ENCODE peak calls at places on chromosomes 7 and 10, in seven cellular contexts. One of them, this sample, is unnamed.

GRCh38 chr7:55250313-55250712 is 114.8 kb upstream of the LANCL2 start:
- DNase-seq in endothelial cell of umbilical vein: peak
- DNase-seq in prostate gland: no peak
- DNase-seq in transverse colon: peak
- DNase-seq in breast epithelium: no peak
- DNase-seq in HCT116: peak
- DNase-seq in stomach: peak
- DNase-seq in this sample: no peak

GRCh38 chr7:156640949-156641485 is 443 bp downstream of the RNF32 start:
- DNase-seq in endothelial cell of umbilical vein: no peak
- DNase-seq in prostate gland: peak
- DNase-seq in transverse colon: peak
- DNase-seq in breast epithelium: no peak
- DNase-seq in HCT116: peak
- DNase-seq in stomach: peak
- DNase-seq in this sample: no peak

GRCh38 chr7:64504581-64505120 is 58.2 kb downstream of the ZNF680 start:
- DNase-seq in endothelial cell of umbilical vein: no peak
- DNase-seq in prostate gland: no peak
- DNase-seq in transverse colon: no peak
- DNase-seq in breast epithelium: no peak
- DNase-seq in HCT116: no peak
- DNase-seq in stomach: no peak
- DNase-seq in this sample: no peak

GRCh38 chr7:2519119-2519930 is at the start of gene LFNG:
- DNase-seq in endothelial cell of umbilical vein: peak
- DNase-seq in prostate gland: peak
- DNase-seq in transverse colon: peak
- DNase-seq in breast epithelium: peak
- DNase-seq in HCT116: peak
- DNase-seq in stomach: peak
- DNase-seq in this sample: peak

GRCh38 chr7:124667312-124667711 is 98.3 kb downstream of the GPR37 start:
- DNase-seq in endothelial cell of umbilical vein: no peak
- DNase-seq in prostate gland: no peak
- DNase-seq in transverse colon: no peak
- DNase-seq in breast epithelium: no peak
- DNase-seq in HCT116: no peak
- DNase-seq in stomach: no peak
- DNase-seq in this sample: no peak

GRCh38 chr7:140390466-140391190 is 7.7 kb downstream of the SLC37A3 start:
- DNase-seq in endothelial cell of umbilical vein: no peak
- DNase-seq in prostate gland: no peak
- DNase-seq in transverse colon: no peak
- DNase-seq in breast epithelium: no peak
- DNase-seq in HCT116: no peak
- DNase-seq in stomach: no peak
- DNase-seq in this sample: peak

GRCh38 chr7:138842111-138842510 is 44.1 kb upstream of the ATP6V0A4 start:
- DNase-seq in endothelial cell of umbilical vein: no peak
- DNase-seq in prostate gland: no peak
- DNase-seq in transverse colon: no peak
- DNase-seq in breast epithelium: no peak
- DNase-seq in HCT116: no peak
- DNase-seq in stomach: no peak
- DNase-seq in this sample: no peak

GRCh38 chr10:71805776-71806705 is 32.7 kb upstream of the VSIR start:
- DNase-seq in endothelial cell of umbilical vein: no peak
- DNase-seq in prostate gland: no peak
- DNase-seq in transverse colon: peak
- DNase-seq in breast epithelium: no peak
- DNase-seq in HCT116: peak
- DNase-seq in stomach: peak
- DNase-seq in this sample: peak

GRCh38 chr7:36916619-36917018 is 192.3 kb upstream of the AOAH start:
- DNase-seq in endothelial cell of umbilical vein: no peak
- DNase-seq in prostate gland: no peak
- DNase-seq in transverse colon: no peak
- DNase-seq in breast epithelium: no peak
- DNase-seq in HCT116: no peak
- DNase-seq in stomach: no peak
- DNase-seq in this sample: no peak

GRCh38 chr10:48473704-48474103 is 131.2 kb downstream of the ARHGAP22 start:
- DNase-seq in endothelial cell of umbilical vein: no peak
- DNase-seq in prostate gland: no peak
- DNase-seq in transverse colon: no peak
- DNase-seq in breast epithelium: peak
- DNase-seq in HCT116: no peak
- DNase-seq in stomach: peak
- DNase-seq in this sample: no peak

GRCh38 chr10:93406367-93407145 is 75.6 kb downstream of the MYOF start:
- DNase-seq in endothelial cell of umbilical vein: peak
- DNase-seq in prostate gland: no peak
- DNase-seq in transverse colon: no peak
- DNase-seq in breast epithelium: peak
- DNase-seq in HCT116: no peak
- DNase-seq in stomach: no peak
- DNase-seq in this sample: no peak

GRCh38 chr10:104406715-104407517 is 53.3 kb downstream of the CFAP58 start:
- DNase-seq in endothelial cell of umbilical vein: peak
- DNase-seq in prostate gland: peak
- DNase-seq in transverse colon: no peak
- DNase-seq in breast epithelium: no peak
- DNase-seq in HCT116: peak
- DNase-seq in stomach: no peak
- DNase-seq in this sample: no peak

GRCh38 chr10:126110434-126110833 is 214.1 kb downstream of the FANK1 start:
- DNase-seq in endothelial cell of umbilical vein: no peak
- DNase-seq in prostate gland: no peak
- DNase-seq in transverse colon: no peak
- DNase-seq in breast epithelium: no peak
- DNase-seq in HCT116: no peak
- DNase-seq in stomach: no peak
- DNase-seq in this sample: no peak

GRCh38 chr10:61901829-61902447 is 439 bp downstream of the ARID5B start:
- DNase-seq in endothelial cell of umbilical vein: no peak
- DNase-seq in prostate gland: no peak
- DNase-seq in transverse colon: peak
- DNase-seq in breast epithelium: no peak
- DNase-seq in HCT116: no peak
- DNase-seq in stomach: no peak
- DNase-seq in this sample: no peak

GRCh38 chr7:30751696-30752273 is at the start of gene INMT:
- DNase-seq in endothelial cell of umbilical vein: no peak
- DNase-seq in prostate gland: peak
- DNase-seq in transverse colon: no peak
- DNase-seq in breast epithelium: no peak
- DNase-seq in HCT116: no peak
- DNase-seq in stomach: no peak
- DNase-seq in this sample: no peak

DNA sequence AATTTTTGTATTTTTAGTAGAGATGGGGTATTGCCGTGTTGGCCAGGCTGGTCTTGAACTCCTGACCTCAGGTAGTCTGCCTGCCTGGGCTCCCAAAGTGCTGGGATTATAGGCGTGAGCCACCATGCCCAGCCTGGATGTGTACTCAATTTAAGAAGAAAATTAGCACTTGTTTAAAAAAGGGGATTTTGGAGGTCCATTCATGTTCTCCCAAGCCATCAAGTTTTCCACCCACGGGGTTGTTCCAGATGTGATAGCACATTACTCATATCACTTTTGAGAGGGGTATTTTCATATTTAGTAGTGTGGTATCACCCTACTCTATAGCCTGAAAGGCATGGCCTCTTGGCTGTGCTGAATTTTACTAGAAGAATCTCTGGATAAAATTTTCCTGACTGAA is 10.5 kb upstream of the SLC26A3 start:
- DNase-seq in endothelial cell of umbilical vein: no peak
- DNase-seq in prostate gland: no peak
- DNase-seq in transverse colon: no peak
- DNase-seq in breast epithelium: no peak
- DNase-seq in HCT116: no peak
- DNase-seq in stomach: no peak
- DNase-seq in this sample: no peak
- TF ChIP-seq POLR2AphosphoS5 in endothelial cell of umbilical vein: no peak
- TF ChIP-seq POLR2AphosphoS5 in prostate gland: no peak
- TF ChIP-seq POLR2AphosphoS5 in transverse colon: no peak
- TF ChIP-seq POLR2AphosphoS5 in breast epithelium: no peak
- TF ChIP-seq POLR2AphosphoS5 in HCT116: no peak
- TF ChIP-seq POLR2AphosphoS5 in stomach: no peak
- TF ChIP-seq POLR2AphosphoS5 in this sample: no peak

DNA sequence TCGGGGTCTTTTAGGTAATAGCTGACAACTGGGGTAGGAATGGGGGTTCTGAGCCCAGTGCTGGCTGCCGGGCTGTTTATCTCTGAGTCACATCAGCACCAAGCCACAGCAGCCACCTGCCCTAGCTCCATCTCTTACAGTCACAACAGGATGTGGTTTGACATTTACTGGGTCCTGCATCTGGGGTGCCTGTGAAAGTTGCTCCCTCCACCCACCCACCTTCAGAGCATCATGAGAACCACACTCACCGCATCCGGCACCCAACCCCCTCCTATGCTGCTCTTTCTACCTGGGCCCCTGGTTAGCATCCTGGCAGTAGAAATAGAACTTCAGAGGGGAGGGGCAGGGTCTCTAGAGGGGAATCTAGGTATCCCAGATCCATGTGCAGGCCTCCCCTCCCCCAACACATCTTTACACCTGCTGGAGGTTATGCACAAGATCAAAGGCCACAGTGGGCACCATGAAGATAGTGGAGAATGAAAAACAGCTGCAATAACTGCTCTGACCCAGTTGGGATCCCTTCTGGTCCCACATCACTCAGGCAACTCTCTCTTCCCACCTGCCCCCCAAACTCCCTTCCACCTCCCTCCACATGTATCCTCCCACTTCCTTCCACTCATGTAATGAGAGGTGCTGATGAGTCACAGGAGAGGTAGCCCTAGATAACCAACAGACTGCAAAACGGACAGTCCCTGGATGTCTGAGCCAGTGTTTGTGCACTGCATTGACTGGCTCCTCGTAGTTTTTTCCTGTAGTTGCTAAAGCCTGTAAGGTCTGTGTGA is 38.2 kb downstream of the PRSS2 start:
- DNase-seq in endothelial cell of umbilical vein: peak
- DNase-seq in prostate gland: no peak
- DNase-seq in transverse colon: peak
- DNase-seq in breast epithelium: peak
- DNase-seq in HCT116: no peak
- DNase-seq in stomach: peak
- DNase-seq in this sample: peak
- TF ChIP-seq POLR2A in endothelial cell of umbilical vein: peak
- TF ChIP-seq POLR2A in prostate gland: no peak
- TF ChIP-seq POLR2A in transverse colon: no peak
- TF ChIP-seq POLR2A in breast epithelium: no peak
- TF ChIP-seq POLR2A in HCT116: no peak
- TF ChIP-seq POLR2A in stomach: no peak
- TF ChIP-seq POLR2A in this sample: no peak

DNA sequence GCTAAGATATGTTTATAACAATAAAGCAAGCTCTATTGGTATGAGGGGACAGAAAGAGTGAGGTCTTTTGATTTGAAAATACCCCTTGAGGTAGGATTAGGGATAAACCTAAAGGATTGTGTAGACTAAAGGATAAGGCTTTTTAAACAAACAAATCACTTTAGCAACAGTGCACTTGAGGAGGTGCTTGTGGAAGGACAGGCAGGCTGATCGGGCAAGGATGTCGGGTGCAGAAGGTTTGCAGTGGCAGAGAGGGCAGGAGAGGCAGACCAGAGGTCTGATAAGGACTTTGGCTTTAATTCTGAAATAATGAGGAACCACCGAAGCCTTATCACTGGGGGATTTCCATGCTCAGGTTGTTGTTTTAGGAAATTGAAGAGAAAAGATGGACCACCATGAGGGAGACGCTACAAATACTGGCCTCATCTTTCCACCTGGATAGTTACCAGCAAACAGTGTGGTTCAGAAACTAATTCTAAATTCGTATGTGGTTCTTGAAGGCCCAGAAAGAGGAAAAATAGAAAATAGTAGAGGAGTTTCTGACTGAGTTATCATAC is 119.5 kb upstream of the KLF6 start:
- DNase-seq in endothelial cell of umbilical vein: no peak
- DNase-seq in prostate gland: no peak
- DNase-seq in transverse colon: no peak
- DNase-seq in breast epithelium: no peak
- DNase-seq in HCT116: no peak
- DNase-seq in stomach: no peak
- DNase-seq in this sample: no peak
- H3K4me3 ChIP-seq in endothelial cell of umbilical vein: no peak
- H3K4me3 ChIP-seq in prostate gland: no peak
- H3K4me3 ChIP-seq in transverse colon: no peak
- H3K4me3 ChIP-seq in breast epithelium: no peak
- H3K4me3 ChIP-seq in HCT116: no peak
- H3K4me3 ChIP-seq in stomach: no peak
- H3K4me3 ChIP-seq in this sample: no peak

GRCh38 chr7:27115161-27116018 is 12.9 kb upstream of the HOXA2 start:
- DNase-seq in endothelial cell of umbilical vein: peak
- DNase-seq in prostate gland: peak
- DNase-seq in transverse colon: peak
- DNase-seq in breast epithelium: peak
- DNase-seq in HCT116: peak
- DNase-seq in stomach: no peak
- DNase-seq in this sample: no peak
- TF ChIP-seq POLR2AphosphoS5 in endothelial cell of umbilical vein: peak
- TF ChIP-seq POLR2AphosphoS5 in prostate gland: peak
- TF ChIP-seq POLR2AphosphoS5 in transverse colon: peak
- TF ChIP-seq POLR2AphosphoS5 in breast epithelium: peak
- TF ChIP-seq POLR2AphosphoS5 in HCT116: peak
- TF ChIP-seq POLR2AphosphoS5 in stomach: peak
- TF ChIP-seq POLR2AphosphoS5 in this sample: no peak

This sample was measured in spleen.